ENCODE peak calls at places on chromosomes 16 and 17, in eight cellular contexts. P is mammary epithelial cell, B is WERI-Rb-1, E is tibial artery, V is AG04450, X is MM.1S, A is adrenal gland, I is GM23338. L is an unnamed sample.

GRCh38 chr17:81821147-81821546 is 11.9 kb downstream of the MCRIP1 start:
- DNase-seq in P (no peak), B (no peak), E (no peak), V (no peak), X (no peak), A (no peak), I (no peak), L (no peak)

GRCh38 chr16:84024854-84025253 is 17.7 kb downstream of the SLC38A8 start:
- DNase-seq in P (peak; percentile 9), B (no peak), E (peak; percentile 31), V (no peak), X (no peak), A (no peak), I (no peak), L (no peak)

GRCh38 chr16:80441935-80442334 is 98.9 kb upstream of the DYNLRB2 start:
- DNase-seq in P (no peak), B (no peak), E (no peak), V (no peak), X (no peak), A (no peak), I (no peak), L (no peak)

GRCh38 chr16:88453621-88454314 is 688 bp downstream of the ZFPM1 start:
- DNase-seq in P (peak; percentile 23), B (no peak), E (no peak), V (no peak), X (no peak), A (peak; percentile 66), I (peak; percentile 38), L (no peak)

GRCh38 chr16:82111944-82112343 is 58.1 kb downstream of the MPHOSPH6 start:
- DNase-seq in P (peak; percentile 99), B (no peak), E (no peak), V (no peak), X (peak; percentile 75), A (no peak), I (no peak), L (no peak)

GRCh38 chr17:80599546-80600305 is 55.1 kb downstream of the RPTOR start:
- DNase-seq in P (no peak), B (peak; percentile 89), E (no peak), V (no peak), X (no peak), A (no peak), I (no peak), L (no peak)

GRCh38 chr17:10631048-10631700 is 25.9 kb downstream of the MYH3 start:
- DNase-seq in P (no peak), B (peak; percentile 58), E (no peak), V (no peak), X (peak; percentile 10), A (no peak), I (peak; percentile 50), L (no peak)

GRCh38 chr16:63458842-63459241 is 1422.6 kb upstream of the CDH8 start:
- DNase-seq in P (no peak), B (no peak), E (no peak), V (no peak), X (no peak), A (no peak), I (no peak), L (no peak)

GRCh38 chr17:48577330-48577945 is 712 bp downstream of the HOXB4 start:
- DNase-seq in P (peak; percentile 54), B (no peak), E (no peak), V (no peak), X (no peak), A (no peak), I (no peak), L (no peak)

GRCh38 chr16:57147381-57148191 is 38.3 kb downstream of the PSME3IP1 start:
- DNase-seq in P (no peak), B (no peak), E (no peak), V (no peak), X (peak; percentile 24), A (peak; percentile 60), I (peak; percentile 65), L (no peak)

GRCh38 chr17:6843241-6843890 is 11.8 kb upstream of the TEKT1 start:
- DNase-seq in P (peak; percentile 42), B (no peak), E (no peak), V (no peak), X (peak; percentile 80), A (no peak), I (peak; percentile 80), L (no peak)

GRCh38 chr17:17506893-17507464 is 10.8 kb upstream of the RASD1 start:
- DNase-seq in P (no peak), B (no peak), E (no peak), V (no peak), X (no peak), A (peak; percentile 76), I (no peak), L (no peak)

GRCh38 chr17:4556996-4557395 is 1.8 kb upstream of the MYBBP1A start:
- DNase-seq in P (no peak), B (no peak), E (no peak), V (no peak), X (no peak), A (no peak), I (no peak), L (no peak)

GRCh38 chr16:89341697-89342694 is 124.5 kb downstream of the ZNF778 start:
- DNase-seq in P (no peak), B (no peak), E (no peak), V (no peak), X (no peak), A (no peak), I (peak; percentile 3), L (no peak)

GRCh38 chr17:45145035-45145389 is 3.3 kb upstream of the HEXIM1 start:
- DNase-seq in P (no peak), B (no peak), E (no peak), V (no peak), X (no peak), A (no peak), I (no peak), L (no peak)

GRCh38 chr17:45147581-45148182 is 593 bp upstream of the HEXIM1 start:
- DNase-seq in P (peak; percentile 89), B (peak; percentile 91), E (peak; percentile 77), V (peak; percentile 89), X (peak; percentile 93), A (peak; percentile 91), I (peak; percentile 95), L (peak; percentile 91)

GRCh38 chr17:45146616-45147101 is 1.6 kb upstream of the HEXIM1 start:
- DNase-seq in P (peak; percentile 58), B (no peak), E (no peak), V (no peak), X (no peak), A (peak; percentile 92), I (no peak), L (no peak)

GRCh38 chr17:45147102-45147580 is 1.1 kb upstream of the HEXIM1 start:
- DNase-seq in P (no peak), B (peak; percentile 43), E (peak; percentile 75), V (no peak), X (no peak), A (peak; percentile 83), I (peak; percentile 87), L (no peak)

GRCh38 chr17:45146166-45146565 is 2.1 kb upstream of the HEXIM1 start:
- DNase-seq in P (no peak), B (no peak), E (no peak), V (no peak), X (no peak), A (no peak), I (no peak), L (no peak)
- H3K4me3 ChIP-seq in P (no peak overlapping the region), B (no peak overlapping the region), E (no peak overlapping the region), V (no peak overlapping the region), X (no peak overlapping the region), A (no peak overlapping the region), I (peak overlapping the region; percentile 62), L (no peak overlapping the region)

DNA sequence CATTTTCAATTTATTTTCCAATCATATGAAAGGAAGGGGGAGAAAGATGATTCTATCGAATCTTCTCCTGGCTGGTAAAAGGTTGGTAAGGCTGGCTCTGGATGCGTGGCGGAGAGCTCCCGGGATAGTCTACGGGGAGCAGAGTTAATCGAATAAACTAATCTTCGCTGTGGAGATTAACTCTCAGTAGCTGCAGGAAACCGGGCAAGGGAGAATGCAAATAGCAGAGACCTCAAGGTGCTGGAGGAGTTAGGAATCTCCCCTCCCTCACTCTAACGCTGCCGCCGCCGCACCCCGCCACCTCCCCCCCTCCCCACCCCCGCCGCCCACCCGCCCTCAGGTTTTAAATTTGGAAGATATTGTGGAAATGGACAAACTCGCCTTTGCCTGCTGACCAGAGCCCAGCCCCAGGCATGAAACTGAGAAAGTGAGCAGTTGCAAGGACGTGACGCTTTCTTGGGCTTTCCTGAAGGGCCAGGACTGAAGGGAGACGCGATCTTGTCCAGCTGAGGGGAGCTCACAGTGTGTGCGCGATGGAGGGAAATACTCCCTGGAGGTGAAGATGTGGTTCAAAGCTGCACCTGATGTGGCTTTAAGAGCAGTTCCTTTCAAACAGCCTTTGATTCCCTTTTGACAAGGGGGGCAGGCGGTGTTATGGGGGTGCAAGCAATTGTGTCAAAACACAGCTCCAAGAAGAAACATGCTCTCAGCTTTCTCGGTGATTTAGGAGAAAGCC is 308.2 kb upstream of the IRX3 start:
- DNase-seq in P (no peak), B (peak; percentile 36), E (no peak), V (no peak), X (no peak), A (no peak), I (peak; percentile 42), L (no peak)
- H3K27me3 ChIP-seq in P (no peaks in the 10 kb centered on the region), B (no peaks in the 10 kb centered on the region), E (peaks cover 18% of the 10 kb centered on the region), V (no peaks in the 10 kb centered on the region), X (no peaks in the 10 kb centered on the region), A (peaks cover 4% of the 10 kb centered on the region), I (peaks cover 42% of the 10 kb centered on the region), L (no peaks in the 10 kb centered on the region)

DNA sequence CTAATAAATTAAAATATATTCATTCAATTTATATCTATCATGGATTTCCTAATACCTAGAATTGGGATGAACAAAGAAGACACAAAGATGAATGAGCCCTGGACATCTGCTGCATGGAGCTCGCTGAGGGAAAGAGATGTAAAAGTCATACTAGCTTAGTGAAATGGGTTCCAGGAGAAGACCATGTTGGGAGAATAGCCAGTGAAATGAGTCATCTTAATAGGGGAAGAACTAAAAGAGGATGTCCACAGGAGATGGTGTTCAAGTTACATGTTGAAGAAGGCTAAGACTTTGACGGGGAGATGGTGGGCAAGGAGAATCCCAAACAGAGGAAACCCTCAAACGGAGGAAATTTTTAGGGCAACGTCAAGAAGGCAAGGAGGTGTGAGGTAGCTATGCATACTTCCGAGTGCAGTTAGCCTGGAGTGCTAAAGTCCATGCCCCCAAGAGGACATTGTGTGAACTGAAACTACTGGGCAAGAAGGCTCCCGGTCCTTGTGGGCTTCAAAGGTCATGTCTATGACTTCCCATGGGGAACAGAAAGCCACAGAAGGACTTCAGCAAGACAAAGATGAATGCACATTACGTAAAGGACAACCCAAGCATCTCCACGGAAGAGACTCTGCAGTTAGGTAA is 220.5 kb upstream of the CDH11 start:
- DNase-seq in P (no peak), B (no peak), E (no peak), V (no peak), X (no peak), A (no peak), I (peak; percentile 44), L (no peak)
- TF ChIP-seq CTCF in P (no peak), B (peak; percentile 38), E (no peak), V (no peak), X (no peak), A (no peak), I (peak; percentile 22), L (no peak)

DNA sequence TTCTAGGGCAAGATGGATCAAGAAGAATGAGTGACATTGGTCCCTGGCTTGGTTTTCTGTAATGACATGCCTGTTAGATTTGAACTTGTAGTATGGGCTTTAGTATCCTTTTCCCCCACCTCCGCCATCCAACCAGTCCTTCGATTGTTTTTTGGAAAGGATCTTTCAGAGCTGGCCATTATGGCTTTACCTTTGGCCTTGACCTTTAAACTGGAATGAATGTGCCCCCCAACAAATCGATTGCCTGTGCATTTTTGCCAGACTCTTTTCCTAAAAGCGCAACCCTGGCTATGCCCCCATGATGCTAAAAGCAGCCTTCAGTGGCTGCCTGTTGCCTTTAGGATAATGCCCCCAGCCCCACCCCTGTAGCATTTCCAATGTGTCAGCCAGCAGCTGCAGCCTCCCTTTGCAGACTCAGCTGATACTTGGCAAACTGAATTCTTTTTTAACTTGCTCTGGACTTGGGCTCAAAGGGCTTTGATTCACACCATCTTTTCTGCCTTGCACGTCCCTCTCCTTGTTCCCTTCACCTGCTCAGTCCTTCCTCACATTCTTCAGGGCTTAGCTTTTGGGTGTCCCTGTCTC is 4.0 kb downstream of the GPRC5C start:
- DNase-seq in P (no peak), B (no peak), E (no peak), V (no peak), X (no peak), A (no peak), I (no peak), L (no peak)
- H3K4me3 ChIP-seq in P (no peak overlapping the region), B (no peak overlapping the region), E (peak overlapping the region; percentile 14), V (no peak overlapping the region), X (no peak overlapping the region), A (no peak overlapping the region), I (no peak overlapping the region), L (no peak overlapping the region)